ENCODE peak calls at places on chromosomes 3 and 15, in six cellular contexts. One of them, this sample, is unnamed.

GRCh38 chr3:112814256-112814655 is 32.4 kb downstream of the CD200R1L start:
- DNase-seq in IMR-90: peak; percentile 89
- DNase-seq in stimulated activated CD8-positive, alpha-beta memory T cell treated with anti-CD3 and anti-CD28 coated beads, Interleukin-4, amount 100 ng/mL, for 4 hours: no peak
- DNase-seq in HEK293T: no peak
- DNase-seq in cardiac fibroblast: peak; percentile 93
- DNase-seq in NCI-H1105 treated with DMSO at 0.1 percent for 48 hours: no peak
- DNase-seq in this sample: no peak

GRCh38 chr3:103446958-103447357 is 1012.1 kb downstream of the ZPLD1 start:
- DNase-seq in IMR-90: no peak
- DNase-seq in stimulated activated CD8-positive, alpha-beta memory T cell treated with anti-CD3 and anti-CD28 coated beads, Interleukin-4, amount 100 ng/mL, for 4 hours: no peak
- DNase-seq in HEK293T: no peak
- DNase-seq in cardiac fibroblast: no peak
- DNase-seq in NCI-H1105 treated with DMSO at 0.1 percent for 48 hours: no peak
- DNase-seq in this sample: no peak

GRCh38 chr15:42736178-42736792 is 643 bp downstream of the CDAN1 start:
- DNase-seq in IMR-90: no peak
- DNase-seq in stimulated activated CD8-positive, alpha-beta memory T cell treated with anti-CD3 and anti-CD28 coated beads, Interleukin-4, amount 100 ng/mL, for 4 hours: no peak
- DNase-seq in HEK293T: peak; percentile 25
- DNase-seq in cardiac fibroblast: peak; percentile 21
- DNase-seq in NCI-H1105 treated with DMSO at 0.1 percent for 48 hours: no peak
- DNase-seq in this sample: no peak

GRCh38 chr15:85646538-85647091 is 148.1 kb downstream of the KLHL25 start:
- DNase-seq in IMR-90: peak; percentile 93
- DNase-seq in stimulated activated CD8-positive, alpha-beta memory T cell treated with anti-CD3 and anti-CD28 coated beads, Interleukin-4, amount 100 ng/mL, for 4 hours: no peak
- DNase-seq in HEK293T: no peak
- DNase-seq in cardiac fibroblast: no peak
- DNase-seq in NCI-H1105 treated with DMSO at 0.1 percent for 48 hours: no peak
- DNase-seq in this sample: no peak

GRCh38 chr3:23105048-23105447 is 98.1 kb upstream of the UBE2E2 start:
- DNase-seq in IMR-90: no peak
- DNase-seq in stimulated activated CD8-positive, alpha-beta memory T cell treated with anti-CD3 and anti-CD28 coated beads, Interleukin-4, amount 100 ng/mL, for 4 hours: no peak
- DNase-seq in HEK293T: no peak
- DNase-seq in cardiac fibroblast: no peak
- DNase-seq in NCI-H1105 treated with DMSO at 0.1 percent for 48 hours: no peak
- DNase-seq in this sample: no peak

GRCh38 chr3:152243301-152243711 is 25.4 kb upstream of the MBNL1 start:
- DNase-seq in IMR-90: no peak
- DNase-seq in stimulated activated CD8-positive, alpha-beta memory T cell treated with anti-CD3 and anti-CD28 coated beads, Interleukin-4, amount 100 ng/mL, for 4 hours: no peak
- DNase-seq in HEK293T: no peak
- DNase-seq in cardiac fibroblast: no peak
- DNase-seq in NCI-H1105 treated with DMSO at 0.1 percent for 48 hours: no peak
- DNase-seq in this sample: no peak

GRCh38 chr15:49620658-49621326 is at the start of the genes DTWD1 and FAM227B:
- DNase-seq in IMR-90: peak; percentile 98
- DNase-seq in stimulated activated CD8-positive, alpha-beta memory T cell treated with anti-CD3 and anti-CD28 coated beads, Interleukin-4, amount 100 ng/mL, for 4 hours: peak; percentile 90
- DNase-seq in HEK293T: peak; percentile 79
- DNase-seq in cardiac fibroblast: peak; percentile 100
- DNase-seq in NCI-H1105 treated with DMSO at 0.1 percent for 48 hours: peak; percentile 87
- DNase-seq in this sample: peak; percentile 82

GRCh38 chr3:196344663-196345062 is 6.5 kb upstream of the TM4SF19 start:
- DNase-seq in IMR-90: no peak
- DNase-seq in stimulated activated CD8-positive, alpha-beta memory T cell treated with anti-CD3 and anti-CD28 coated beads, Interleukin-4, amount 100 ng/mL, for 4 hours: no peak
- DNase-seq in HEK293T: no peak
- DNase-seq in cardiac fibroblast: no peak
- DNase-seq in NCI-H1105 treated with DMSO at 0.1 percent for 48 hours: no peak
- DNase-seq in this sample: no peak

GRCh38 chr3:54931182-54931581 is 3.3 kb upstream of the LRTM1 start:
- DNase-seq in IMR-90: no peak
- DNase-seq in stimulated activated CD8-positive, alpha-beta memory T cell treated with anti-CD3 and anti-CD28 coated beads, Interleukin-4, amount 100 ng/mL, for 4 hours: no peak
- DNase-seq in HEK293T: no peak
- DNase-seq in cardiac fibroblast: no peak
- DNase-seq in NCI-H1105 treated with DMSO at 0.1 percent for 48 hours: no peak
- DNase-seq in this sample: no peak

GRCh38 chr3:66418432-66419052 is 82.3 kb downstream of the LRIG1 start:
- DNase-seq in IMR-90: no peak
- DNase-seq in stimulated activated CD8-positive, alpha-beta memory T cell treated with anti-CD3 and anti-CD28 coated beads, Interleukin-4, amount 100 ng/mL, for 4 hours: no peak
- DNase-seq in HEK293T: no peak
- DNase-seq in cardiac fibroblast: no peak
- DNase-seq in NCI-H1105 treated with DMSO at 0.1 percent for 48 hours: no peak
- DNase-seq in this sample: no peak

GRCh38 chr3:129461461-129462146 is 21.6 kb downstream of the IFT122 start:
- DNase-seq in IMR-90: peak; percentile 64
- DNase-seq in stimulated activated CD8-positive, alpha-beta memory T cell treated with anti-CD3 and anti-CD28 coated beads, Interleukin-4, amount 100 ng/mL, for 4 hours: no peak
- DNase-seq in HEK293T: no peak
- DNase-seq in cardiac fibroblast: peak; percentile 79
- DNase-seq in NCI-H1105 treated with DMSO at 0.1 percent for 48 hours: no peak
- DNase-seq in this sample: no peak

GRCh38 chr15:73968461-73968860 is 23.6 kb downstream of the STOML1 start:
- DNase-seq in IMR-90: no peak
- DNase-seq in stimulated activated CD8-positive, alpha-beta memory T cell treated with anti-CD3 and anti-CD28 coated beads, Interleukin-4, amount 100 ng/mL, for 4 hours: no peak
- DNase-seq in HEK293T: no peak
- DNase-seq in cardiac fibroblast: no peak
- DNase-seq in NCI-H1105 treated with DMSO at 0.1 percent for 48 hours: no peak
- DNase-seq in this sample: no peak

GRCh38 chr3:192303235-192303634 is 424.1 kb downstream of the FGF12 start:
- DNase-seq in IMR-90: no peak
- DNase-seq in stimulated activated CD8-positive, alpha-beta memory T cell treated with anti-CD3 and anti-CD28 coated beads, Interleukin-4, amount 100 ng/mL, for 4 hours: no peak
- DNase-seq in HEK293T: peak; percentile 4
- DNase-seq in cardiac fibroblast: no peak
- DNase-seq in NCI-H1105 treated with DMSO at 0.1 percent for 48 hours: peak; percentile 17
- DNase-seq in this sample: no peak

GRCh38 chr3:122572940-122573412 is 4.5 kb upstream of the PARP15 start:
- DNase-seq in IMR-90: peak; percentile 41
- DNase-seq in stimulated activated CD8-positive, alpha-beta memory T cell treated with anti-CD3 and anti-CD28 coated beads, Interleukin-4, amount 100 ng/mL, for 4 hours: no peak
- DNase-seq in HEK293T: no peak
- DNase-seq in cardiac fibroblast: peak; percentile 63
- DNase-seq in NCI-H1105 treated with DMSO at 0.1 percent for 48 hours: no peak
- DNase-seq in this sample: no peak

GRCh38 chr3:135556184-135556583 is 409.3 kb upstream of the PPP2R3A start:
- DNase-seq in IMR-90: no peak
- DNase-seq in stimulated activated CD8-positive, alpha-beta memory T cell treated with anti-CD3 and anti-CD28 coated beads, Interleukin-4, amount 100 ng/mL, for 4 hours: no peak
- DNase-seq in HEK293T: no peak
- DNase-seq in cardiac fibroblast: no peak
- DNase-seq in NCI-H1105 treated with DMSO at 0.1 percent for 48 hours: no peak
- DNase-seq in this sample: no peak

GRCh38 chr15:66186049-66186825 is 67.3 kb downstream of the MEGF11 start:
- DNase-seq in IMR-90: no peak
- DNase-seq in stimulated activated CD8-positive, alpha-beta memory T cell treated with anti-CD3 and anti-CD28 coated beads, Interleukin-4, amount 100 ng/mL, for 4 hours: no peak
- DNase-seq in HEK293T: no peak
- DNase-seq in cardiac fibroblast: peak; percentile 42
- DNase-seq in NCI-H1105 treated with DMSO at 0.1 percent for 48 hours: no peak
- DNase-seq in this sample: no peak

GRCh38 chr3:99325407-99325806 is 313.0 kb upstream of the COL8A1 start:
- DNase-seq in IMR-90: peak; percentile 21
- DNase-seq in stimulated activated CD8-positive, alpha-beta memory T cell treated with anti-CD3 and anti-CD28 coated beads, Interleukin-4, amount 100 ng/mL, for 4 hours: no peak
- DNase-seq in HEK293T: no peak
- DNase-seq in cardiac fibroblast: peak; percentile 17
- DNase-seq in NCI-H1105 treated with DMSO at 0.1 percent for 48 hours: no peak
- DNase-seq in this sample: no peak

GRCh38 chr3:70273492-70273891 is 38.9 kb downstream of the MDFIC2 start:
- DNase-seq in IMR-90: peak; percentile 2
- DNase-seq in stimulated activated CD8-positive, alpha-beta memory T cell treated with anti-CD3 and anti-CD28 coated beads, Interleukin-4, amount 100 ng/mL, for 4 hours: no peak
- DNase-seq in HEK293T: no peak
- DNase-seq in cardiac fibroblast: peak; percentile 6
- DNase-seq in NCI-H1105 treated with DMSO at 0.1 percent for 48 hours: no peak
- DNase-seq in this sample: no peak

GRCh38 chr3:13120246-13120927 is 47.2 kb upstream of the IQSEC1 start:
- DNase-seq in IMR-90: no peak
- DNase-seq in stimulated activated CD8-positive, alpha-beta memory T cell treated with anti-CD3 and anti-CD28 coated beads, Interleukin-4, amount 100 ng/mL, for 4 hours: no peak
- DNase-seq in HEK293T: no peak
- DNase-seq in cardiac fibroblast: no peak
- DNase-seq in NCI-H1105 treated with DMSO at 0.1 percent for 48 hours: no peak
- DNase-seq in this sample: no peak

GRCh38 chr15:79332824-79333510 is 22.1 kb downstream of the TMED3 start:
- DNase-seq in IMR-90: no peak
- DNase-seq in stimulated activated CD8-positive, alpha-beta memory T cell treated with anti-CD3 and anti-CD28 coated beads, Interleukin-4, amount 100 ng/mL, for 4 hours: no peak
- DNase-seq in HEK293T: no peak
- DNase-seq in cardiac fibroblast: no peak
- DNase-seq in NCI-H1105 treated with DMSO at 0.1 percent for 48 hours: no peak
- DNase-seq in this sample: no peak

GRCh38 chr15:64151727-64152506 is at the start of gene SNX22:
- DNase-seq in IMR-90: no peak
- DNase-seq in stimulated activated CD8-positive, alpha-beta memory T cell treated with anti-CD3 and anti-CD28 coated beads, Interleukin-4, amount 100 ng/mL, for 4 hours: no peak
- DNase-seq in HEK293T: no peak
- DNase-seq in cardiac fibroblast: no peak
- DNase-seq in NCI-H1105 treated with DMSO at 0.1 percent for 48 hours: peak; percentile 55
- DNase-seq in this sample: no peak

GRCh38 chr3:122183893-122184590 is 574 bp downstream of the CASR start:
- DNase-seq in IMR-90: no peak
- DNase-seq in stimulated activated CD8-positive, alpha-beta memory T cell treated with anti-CD3 and anti-CD28 coated beads, Interleukin-4, amount 100 ng/mL, for 4 hours: no peak
- DNase-seq in HEK293T: no peak
- DNase-seq in cardiac fibroblast: no peak
- DNase-seq in NCI-H1105 treated with DMSO at 0.1 percent for 48 hours: no peak
- DNase-seq in this sample: no peak

GRCh38 chr3:64900916-64901903 is 213.4 kb upstream of the ADAMTS9 start:
- DNase-seq in IMR-90: peak; percentile 64
- DNase-seq in stimulated activated CD8-positive, alpha-beta memory T cell treated with anti-CD3 and anti-CD28 coated beads, Interleukin-4, amount 100 ng/mL, for 4 hours: no peak
- DNase-seq in HEK293T: no peak
- DNase-seq in cardiac fibroblast: peak; percentile 58
- DNase-seq in NCI-H1105 treated with DMSO at 0.1 percent for 48 hours: no peak
- DNase-seq in this sample: no peak

GRCh38 chr3:108507887-108508286 is 2.5 kb downstream of the MYH15 start:
- DNase-seq in IMR-90: no peak
- DNase-seq in stimulated activated CD8-positive, alpha-beta memory T cell treated with anti-CD3 and anti-CD28 coated beads, Interleukin-4, amount 100 ng/mL, for 4 hours: no peak
- DNase-seq in HEK293T: no peak
- DNase-seq in cardiac fibroblast: no peak
- DNase-seq in NCI-H1105 treated with DMSO at 0.1 percent for 48 hours: no peak
- DNase-seq in this sample: no peak

GRCh38 chr3:49566312-49566711 is 12.0 kb downstream of the BSN start:
- DNase-seq in IMR-90: no peak
- DNase-seq in stimulated activated CD8-positive, alpha-beta memory T cell treated with anti-CD3 and anti-CD28 coated beads, Interleukin-4, amount 100 ng/mL, for 4 hours: no peak
- DNase-seq in HEK293T: no peak
- DNase-seq in cardiac fibroblast: no peak
- DNase-seq in NCI-H1105 treated with DMSO at 0.1 percent for 48 hours: no peak
- DNase-seq in this sample: no peak

GRCh38 chr3:126816956-126817777 is 113.1 kb downstream of the CHCHD6 start:
- DNase-seq in IMR-90: no peak
- DNase-seq in stimulated activated CD8-positive, alpha-beta memory T cell treated with anti-CD3 and anti-CD28 coated beads, Interleukin-4, amount 100 ng/mL, for 4 hours: no peak
- DNase-seq in HEK293T: no peak
- DNase-seq in cardiac fibroblast: peak; percentile 56
- DNase-seq in NCI-H1105 treated with DMSO at 0.1 percent for 48 hours: peak; percentile 96
- DNase-seq in this sample: no peak

GRCh38 chr3:49534581-49535495 is 19.4 kb upstream of the BSN start:
- DNase-seq in IMR-90: no peak
- DNase-seq in stimulated activated CD8-positive, alpha-beta memory T cell treated with anti-CD3 and anti-CD28 coated beads, Interleukin-4, amount 100 ng/mL, for 4 hours: no peak
- DNase-seq in HEK293T: no peak
- DNase-seq in cardiac fibroblast: no peak
- DNase-seq in NCI-H1105 treated with DMSO at 0.1 percent for 48 hours: peak; percentile 28
- DNase-seq in this sample: no peak

GRCh38 chr3:196643201-196643749 is 3.8 kb downstream of the NRROS start:
- DNase-seq in IMR-90: no peak
- DNase-seq in stimulated activated CD8-positive, alpha-beta memory T cell treated with anti-CD3 and anti-CD28 coated beads, Interleukin-4, amount 100 ng/mL, for 4 hours: peak; percentile 40
- DNase-seq in HEK293T: no peak
- DNase-seq in cardiac fibroblast: no peak
- DNase-seq in NCI-H1105 treated with DMSO at 0.1 percent for 48 hours: no peak
- DNase-seq in this sample: no peak

GRCh38 chr3:7144696-7145308 is 283.9 kb downstream of the GRM7 start:
- DNase-seq in IMR-90: no peak
- DNase-seq in stimulated activated CD8-positive, alpha-beta memory T cell treated with anti-CD3 and anti-CD28 coated beads, Interleukin-4, amount 100 ng/mL, for 4 hours: no peak
- DNase-seq in HEK293T: peak; percentile 26
- DNase-seq in cardiac fibroblast: peak; percentile 0
- DNase-seq in NCI-H1105 treated with DMSO at 0.1 percent for 48 hours: peak; percentile 0
- DNase-seq in this sample: no peak

GRCh38 chr3:52317601-52318000 is 1.5 kb downstream of the DNAH1 start:
- DNase-seq in IMR-90: peak; percentile 11
- DNase-seq in stimulated activated CD8-positive, alpha-beta memory T cell treated with anti-CD3 and anti-CD28 coated beads, Interleukin-4, amount 100 ng/mL, for 4 hours: peak; percentile 38
- DNase-seq in HEK293T: no peak
- DNase-seq in cardiac fibroblast: peak; percentile 39
- DNase-seq in NCI-H1105 treated with DMSO at 0.1 percent for 48 hours: no peak
- DNase-seq in this sample: no peak

GRCh38 chr3:109132801-109133473 is 3.6 kb upstream of the C3orf85 start:
- DNase-seq in IMR-90: peak; percentile 0
- DNase-seq in stimulated activated CD8-positive, alpha-beta memory T cell treated with anti-CD3 and anti-CD28 coated beads, Interleukin-4, amount 100 ng/mL, for 4 hours: no peak
- DNase-seq in HEK293T: no peak
- DNase-seq in cardiac fibroblast: peak; percentile 52
- DNase-seq in NCI-H1105 treated with DMSO at 0.1 percent for 48 hours: no peak
- DNase-seq in this sample: no peak

GRCh38 chr15:86906406-86906805 is 826.7 kb downstream of the AGBL1 start:
- DNase-seq in IMR-90: no peak
- DNase-seq in stimulated activated CD8-positive, alpha-beta memory T cell treated with anti-CD3 and anti-CD28 coated beads, Interleukin-4, amount 100 ng/mL, for 4 hours: no peak
- DNase-seq in HEK293T: no peak
- DNase-seq in cardiac fibroblast: no peak
- DNase-seq in NCI-H1105 treated with DMSO at 0.1 percent for 48 hours: no peak
- DNase-seq in this sample: no peak

GRCh38 chr3:45325676-45326075 is 62.7 kb upstream of the LARS2 start:
- DNase-seq in IMR-90: no peak
- DNase-seq in stimulated activated CD8-positive, alpha-beta memory T cell treated with anti-CD3 and anti-CD28 coated beads, Interleukin-4, amount 100 ng/mL, for 4 hours: no peak
- DNase-seq in HEK293T: no peak
- DNase-seq in cardiac fibroblast: no peak
- DNase-seq in NCI-H1105 treated with DMSO at 0.1 percent for 48 hours: no peak
- DNase-seq in this sample: no peak

GRCh38 chr15:101320501-101321052 is 25.5 kb upstream of the SNRPA1 start:
- DNase-seq in IMR-90: peak; percentile 51
- DNase-seq in stimulated activated CD8-positive, alpha-beta memory T cell treated with anti-CD3 and anti-CD28 coated beads, Interleukin-4, amount 100 ng/mL, for 4 hours: peak; percentile 35
- DNase-seq in HEK293T: no peak
- DNase-seq in cardiac fibroblast: peak; percentile 71
- DNase-seq in NCI-H1105 treated with DMSO at 0.1 percent for 48 hours: no peak
- DNase-seq in this sample: no peak

GRCh38 chr15:65829150-65829764 is 37.2 kb upstream of the DENND4A start:
- DNase-seq in IMR-90: peak; percentile 22
- DNase-seq in stimulated activated CD8-positive, alpha-beta memory T cell treated with anti-CD3 and anti-CD28 coated beads, Interleukin-4, amount 100 ng/mL, for 4 hours: no peak
- DNase-seq in HEK293T: peak; percentile 26
- DNase-seq in cardiac fibroblast: peak; percentile 52
- DNase-seq in NCI-H1105 treated with DMSO at 0.1 percent for 48 hours: peak; percentile 67
- DNase-seq in this sample: no peak

This sample was measured in esophagus squamous epithelium.